ENCODE peak calls at places on chromosomes 16 and 17, in ten cellular contexts. One of them, this sample, is unnamed.

GRCh38 chr16:67647111-67647651 is 2.2 kb downstream of the CARMIL2 start:
- DNase-seq in PC-3: peak; percentile 28
- DNase-seq in body of pancreas: no peak
- DNase-seq in mucosa of descending colon: peak; percentile 38
- DNase-seq in bronchial epithelial cell: peak; percentile 31
- DNase-seq in stomach: no peak
- DNase-seq in cardiac fibroblast: no peak
- DNase-seq in mesothelial cell of epicardium: no peak
- DNase-seq in cardiac muscle cell: no peak
- DNase-seq in tibial nerve: no peak
- DNase-seq in this sample: peak; percentile 23

GRCh38 chr16:70495425-70496182 is 27.8 kb downstream of the COG4 start:
- DNase-seq in PC-3: no peak
- DNase-seq in body of pancreas: no peak
- DNase-seq in mucosa of descending colon: no peak
- DNase-seq in bronchial epithelial cell: no peak
- DNase-seq in stomach: no peak
- DNase-seq in cardiac fibroblast: no peak
- DNase-seq in mesothelial cell of epicardium: no peak
- DNase-seq in cardiac muscle cell: no peak
- DNase-seq in tibial nerve: no peak
- DNase-seq in this sample: no peak

GRCh38 chr16:63461248-63461841 is 1425.1 kb upstream of the CDH8 start:
- DNase-seq in PC-3: peak; percentile 59
- DNase-seq in body of pancreas: no peak
- DNase-seq in mucosa of descending colon: no peak
- DNase-seq in bronchial epithelial cell: peak; percentile 42
- DNase-seq in stomach: no peak
- DNase-seq in cardiac fibroblast: peak; percentile 61
- DNase-seq in mesothelial cell of epicardium: peak; percentile 37
- DNase-seq in cardiac muscle cell: peak; percentile 68
- DNase-seq in tibial nerve: peak; percentile 8
- DNase-seq in this sample: no peak

GRCh38 chr17:30211371-30211770 is 24.1 kb downstream of the SLC6A4 start:
- DNase-seq in PC-3: no peak
- DNase-seq in body of pancreas: no peak
- DNase-seq in mucosa of descending colon: no peak
- DNase-seq in bronchial epithelial cell: no peak
- DNase-seq in stomach: no peak
- DNase-seq in cardiac fibroblast: no peak
- DNase-seq in mesothelial cell of epicardium: no peak
- DNase-seq in cardiac muscle cell: no peak
- DNase-seq in tibial nerve: no peak
- DNase-seq in this sample: no peak

GRCh38 chr17:44587339-44587738 is 30.1 kb downstream of the FZD2 start:
- DNase-seq in PC-3: peak; percentile 91
- DNase-seq in body of pancreas: peak; percentile 69
- DNase-seq in mucosa of descending colon: no peak
- DNase-seq in bronchial epithelial cell: peak; percentile 93
- DNase-seq in stomach: peak; percentile 51
- DNase-seq in cardiac fibroblast: peak; percentile 92
- DNase-seq in mesothelial cell of epicardium: no peak
- DNase-seq in cardiac muscle cell: peak; percentile 94
- DNase-seq in tibial nerve: peak; percentile 16
- DNase-seq in this sample: no peak

GRCh38 chr17:79986441-79987186 is 49.1 kb downstream of the TBC1D16 start:
- DNase-seq in PC-3: no peak
- DNase-seq in body of pancreas: no peak
- DNase-seq in mucosa of descending colon: peak; percentile 59
- DNase-seq in bronchial epithelial cell: no peak
- DNase-seq in stomach: no peak
- DNase-seq in cardiac fibroblast: peak; percentile 62
- DNase-seq in mesothelial cell of epicardium: no peak
- DNase-seq in cardiac muscle cell: peak; percentile 66
- DNase-seq in tibial nerve: no peak
- DNase-seq in this sample: no peak

GRCh38 chr16:17563340-17563739 is 92.6 kb upstream of the XYLT1 start:
- DNase-seq in PC-3: no peak
- DNase-seq in body of pancreas: no peak
- DNase-seq in mucosa of descending colon: no peak
- DNase-seq in bronchial epithelial cell: no peak
- DNase-seq in stomach: no peak
- DNase-seq in cardiac fibroblast: no peak
- DNase-seq in mesothelial cell of epicardium: no peak
- DNase-seq in cardiac muscle cell: no peak
- DNase-seq in tibial nerve: no peak
- DNase-seq in this sample: no peak

GRCh38 chr17:80895366-80895765 is 96.3 kb upstream of the CHMP6 start:
- DNase-seq in PC-3: no peak
- DNase-seq in body of pancreas: no peak
- DNase-seq in mucosa of descending colon: no peak
- DNase-seq in bronchial epithelial cell: no peak
- DNase-seq in stomach: no peak
- DNase-seq in cardiac fibroblast: no peak
- DNase-seq in mesothelial cell of epicardium: no peak
- DNase-seq in cardiac muscle cell: no peak
- DNase-seq in tibial nerve: no peak
- DNase-seq in this sample: no peak

GRCh38 chr16:4370570-4371480 is 823 bp upstream of the VASN start:
- DNase-seq in PC-3: no peak
- DNase-seq in body of pancreas: peak; percentile 50
- DNase-seq in mucosa of descending colon: peak; percentile 82
- DNase-seq in bronchial epithelial cell: no peak
- DNase-seq in stomach: no peak
- DNase-seq in cardiac fibroblast: peak; percentile 98
- DNase-seq in mesothelial cell of epicardium: no peak
- DNase-seq in cardiac muscle cell: peak; percentile 99
- DNase-seq in tibial nerve: peak; percentile 70
- DNase-seq in this sample: no peak

GRCh38 chr17:71458322-71458721 is 662.5 kb upstream of the SOX9 start:
- DNase-seq in PC-3: no peak
- DNase-seq in body of pancreas: no peak
- DNase-seq in mucosa of descending colon: no peak
- DNase-seq in bronchial epithelial cell: peak; percentile 98
- DNase-seq in stomach: no peak
- DNase-seq in cardiac fibroblast: no peak
- DNase-seq in mesothelial cell of epicardium: no peak
- DNase-seq in cardiac muscle cell: no peak
- DNase-seq in tibial nerve: no peak
- DNase-seq in this sample: no peak

GRCh38 chr17:71461504-71462197 is 659.2 kb upstream of the SOX9 start:
- DNase-seq in PC-3: no peak
- DNase-seq in body of pancreas: no peak
- DNase-seq in mucosa of descending colon: no peak
- DNase-seq in bronchial epithelial cell: no peak
- DNase-seq in stomach: no peak
- DNase-seq in cardiac fibroblast: no peak
- DNase-seq in mesothelial cell of epicardium: no peak
- DNase-seq in cardiac muscle cell: no peak
- DNase-seq in tibial nerve: no peak
- DNase-seq in this sample: no peak

GRCh38 chr17:71455219-71455618 is 665.6 kb upstream of the SOX9 start:
- DNase-seq in PC-3: peak; percentile 79
- DNase-seq in body of pancreas: no peak
- DNase-seq in mucosa of descending colon: no peak
- DNase-seq in bronchial epithelial cell: peak; percentile 29
- DNase-seq in stomach: no peak
- DNase-seq in cardiac fibroblast: no peak
- DNase-seq in mesothelial cell of epicardium: no peak
- DNase-seq in cardiac muscle cell: no peak
- DNase-seq in tibial nerve: no peak
- DNase-seq in this sample: no peak

GRCh38 chr17:71464241-71464640 is 656.6 kb upstream of the SOX9 start:
- DNase-seq in PC-3: no peak
- DNase-seq in body of pancreas: no peak
- DNase-seq in mucosa of descending colon: no peak
- DNase-seq in bronchial epithelial cell: peak; percentile 41
- DNase-seq in stomach: no peak
- DNase-seq in cardiac fibroblast: no peak
- DNase-seq in mesothelial cell of epicardium: no peak
- DNase-seq in cardiac muscle cell: no peak
- DNase-seq in tibial nerve: no peak
- DNase-seq in this sample: no peak

GRCh38 chr17:71460943-71461342 is 659.9 kb upstream of the SOX9 start:
- DNase-seq in PC-3: peak; percentile 74
- DNase-seq in body of pancreas: peak; percentile 41
- DNase-seq in mucosa of descending colon: no peak
- DNase-seq in bronchial epithelial cell: peak; percentile 28
- DNase-seq in stomach: peak; percentile 44
- DNase-seq in cardiac fibroblast: peak; percentile 49
- DNase-seq in mesothelial cell of epicardium: no peak
- DNase-seq in cardiac muscle cell: peak; percentile 50
- DNase-seq in tibial nerve: peak; percentile 26
- DNase-seq in this sample: no peak
- TF ChIP-seq CTCF in PC-3: peak; percentile 89
- TF ChIP-seq CTCF in body of pancreas: peak; percentile 39
- TF ChIP-seq CTCF in mucosa of descending colon: no peak
- TF ChIP-seq CTCF in bronchial epithelial cell: peak; percentile 23
- TF ChIP-seq CTCF in stomach: no peak
- TF ChIP-seq CTCF in cardiac fibroblast: peak; percentile 38
- TF ChIP-seq CTCF in mesothelial cell of epicardium: no peak
- TF ChIP-seq CTCF in cardiac muscle cell: peak; percentile 54
- TF ChIP-seq CTCF in tibial nerve: no peak
- TF ChIP-seq CTCF in this sample: no peak

DNA sequence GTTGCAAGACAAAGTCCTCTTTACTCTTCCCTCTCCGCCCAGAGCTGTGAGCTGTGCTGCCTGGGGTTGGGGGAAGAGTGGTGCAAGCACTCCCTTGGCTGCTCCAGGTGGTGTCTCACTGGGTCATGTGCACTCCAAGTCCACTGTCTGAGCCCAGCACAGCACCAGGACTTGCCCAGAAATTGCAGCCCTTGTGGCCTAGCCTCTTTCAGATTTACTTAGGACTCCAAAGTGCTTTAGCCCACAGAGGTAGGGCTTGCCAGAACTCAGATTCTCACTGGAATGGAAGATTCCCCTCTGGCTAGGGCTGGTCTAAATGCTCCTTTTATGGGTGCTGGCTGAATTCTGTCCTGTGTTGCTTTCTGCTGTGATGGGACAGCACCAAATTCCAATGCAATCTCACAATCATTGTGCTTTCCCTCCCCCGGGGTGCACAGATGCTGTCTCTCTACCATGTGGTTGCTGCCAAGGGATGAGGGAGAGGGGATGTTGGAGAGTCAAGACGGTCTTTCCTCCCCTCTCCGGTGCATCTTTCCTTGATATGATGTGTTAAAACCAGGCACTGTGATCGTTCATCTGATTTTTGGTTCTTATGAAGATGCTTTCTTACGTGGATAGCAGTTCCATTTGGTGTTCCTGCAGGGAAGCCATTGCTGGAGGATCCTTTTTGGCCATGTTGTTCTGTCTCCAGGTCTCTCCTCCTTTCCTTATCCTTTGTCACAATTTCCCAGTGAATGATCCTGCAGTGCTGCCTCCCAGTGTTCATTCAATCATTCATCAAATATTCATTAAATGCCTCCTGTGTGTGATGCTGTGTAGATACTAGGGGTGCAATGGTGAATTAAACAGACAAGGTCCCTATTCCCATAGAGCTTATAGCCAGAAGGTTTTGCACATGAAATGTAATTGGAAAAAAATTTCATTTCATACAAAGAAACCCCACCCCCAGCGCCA is 216.3 kb downstream of the SPECC1 start:
- DNase-seq in PC-3: peak; percentile 34
- DNase-seq in body of pancreas: no peak
- DNase-seq in mucosa of descending colon: no peak
- DNase-seq in bronchial epithelial cell: no peak
- DNase-seq in stomach: no peak
- DNase-seq in cardiac fibroblast: no peak
- DNase-seq in mesothelial cell of epicardium: no peak
- DNase-seq in cardiac muscle cell: no peak
- DNase-seq in tibial nerve: no peak
- DNase-seq in this sample: no peak
- TF ChIP-seq CTCF in PC-3: peak; percentile 50
- TF ChIP-seq CTCF in body of pancreas: no peak
- TF ChIP-seq CTCF in mucosa of descending colon: no peak
- TF ChIP-seq CTCF in bronchial epithelial cell: peak; percentile 24
- TF ChIP-seq CTCF in stomach: no peak
- TF ChIP-seq CTCF in cardiac fibroblast: no peak
- TF ChIP-seq CTCF in mesothelial cell of epicardium: no peak
- TF ChIP-seq CTCF in cardiac muscle cell: peak; percentile 12
- TF ChIP-seq CTCF in tibial nerve: no peak
- TF ChIP-seq CTCF in this sample: no peak

GRCh38 chr16:8937803-8938202 is 25.9 kb downstream of the USP7 start:
- DNase-seq in PC-3: peak; percentile 28
- DNase-seq in body of pancreas: no peak
- DNase-seq in mucosa of descending colon: no peak
- DNase-seq in bronchial epithelial cell: no peak
- DNase-seq in stomach: no peak
- DNase-seq in cardiac fibroblast: no peak
- DNase-seq in mesothelial cell of epicardium: no peak
- DNase-seq in cardiac muscle cell: no peak
- DNase-seq in tibial nerve: no peak
- DNase-seq in this sample: no peak

GRCh38 chr16:8934601-8935000 is 29.1 kb downstream of the USP7 start:
- DNase-seq in PC-3: no peak
- DNase-seq in body of pancreas: no peak
- DNase-seq in mucosa of descending colon: no peak
- DNase-seq in bronchial epithelial cell: no peak
- DNase-seq in stomach: no peak
- DNase-seq in cardiac fibroblast: no peak
- DNase-seq in mesothelial cell of epicardium: no peak
- DNase-seq in cardiac muscle cell: no peak
- DNase-seq in tibial nerve: no peak
- DNase-seq in this sample: no peak

GRCh38 chr16:8935989-8936388 is 27.7 kb downstream of the USP7 start:
- DNase-seq in PC-3: no peak
- DNase-seq in body of pancreas: no peak
- DNase-seq in mucosa of descending colon: no peak
- DNase-seq in bronchial epithelial cell: no peak
- DNase-seq in stomach: no peak
- DNase-seq in cardiac fibroblast: no peak
- DNase-seq in mesothelial cell of epicardium: no peak
- DNase-seq in cardiac muscle cell: peak; percentile 10
- DNase-seq in tibial nerve: no peak
- DNase-seq in this sample: no peak

GRCh38 chr16:8931864-8932263 is 31.8 kb downstream of the USP7 start:
- DNase-seq in PC-3: peak; percentile 32
- DNase-seq in body of pancreas: peak; percentile 62
- DNase-seq in mucosa of descending colon: no peak
- DNase-seq in bronchial epithelial cell: peak; percentile 33
- DNase-seq in stomach: peak; percentile 51
- DNase-seq in cardiac fibroblast: peak; percentile 66
- DNase-seq in mesothelial cell of epicardium: peak; percentile 71
- DNase-seq in cardiac muscle cell: peak; percentile 77
- DNase-seq in tibial nerve: peak; percentile 65
- DNase-seq in this sample: no peak

GRCh38 chr16:8936421-8936820 is 27.3 kb downstream of the USP7 start:
- DNase-seq in PC-3: peak; percentile 71
- DNase-seq in body of pancreas: peak; percentile 57
- DNase-seq in mucosa of descending colon: no peak
- DNase-seq in bronchial epithelial cell: peak; percentile 82
- DNase-seq in stomach: peak; percentile 59
- DNase-seq in cardiac fibroblast: peak; percentile 36
- DNase-seq in mesothelial cell of epicardium: no peak
- DNase-seq in cardiac muscle cell: peak; percentile 41
- DNase-seq in tibial nerve: no peak
- DNase-seq in this sample: peak; percentile 66
- TF ChIP-seq CTCF in PC-3: peak; percentile 64
- TF ChIP-seq CTCF in body of pancreas: peak; percentile 31
- TF ChIP-seq CTCF in mucosa of descending colon: peak; percentile 14
- TF ChIP-seq CTCF in bronchial epithelial cell: peak; percentile 78
- TF ChIP-seq CTCF in stomach: no peak
- TF ChIP-seq CTCF in cardiac fibroblast: peak; percentile 71
- TF ChIP-seq CTCF in mesothelial cell of epicardium: no peak
- TF ChIP-seq CTCF in cardiac muscle cell: peak; percentile 68
- TF ChIP-seq CTCF in tibial nerve: no peak
- TF ChIP-seq CTCF in this sample: peak; percentile 63

GRCh38 chr16:58755989-58756649 is 22.0 kb upstream of the GOT2 start:
- DNase-seq in PC-3: peak; percentile 74
- DNase-seq in body of pancreas: peak; percentile 48
- DNase-seq in mucosa of descending colon: peak; percentile 59
- DNase-seq in bronchial epithelial cell: peak; percentile 69
- DNase-seq in stomach: peak; percentile 71
- DNase-seq in cardiac fibroblast: peak; percentile 83
- DNase-seq in mesothelial cell of epicardium: peak; percentile 64
- DNase-seq in cardiac muscle cell: peak; percentile 82
- DNase-seq in tibial nerve: peak; percentile 66
- DNase-seq in this sample: peak; percentile 81
- TF ChIP-seq CTCF in PC-3: peak; percentile 71
- TF ChIP-seq CTCF in body of pancreas: peak; percentile 35
- TF ChIP-seq CTCF in mucosa of descending colon: peak; percentile 40
- TF ChIP-seq CTCF in bronchial epithelial cell: peak; percentile 75
- TF ChIP-seq CTCF in stomach: no peak
- TF ChIP-seq CTCF in cardiac fibroblast: peak; percentile 81
- TF ChIP-seq CTCF in mesothelial cell of epicardium: no peak
- TF ChIP-seq CTCF in cardiac muscle cell: peak; percentile 76
- TF ChIP-seq CTCF in tibial nerve: peak; percentile 47
- TF ChIP-seq CTCF in this sample: peak; percentile 87

This sample was measured in GM20000.